ENCODE peak calls at places on chromosome 6, in six cellular contexts. C is adrenal gland, W is neural progenitor cell, I is spleen, Z is fibroblast of lung, F is bronchial epithelial cell. E is an unnamed sample. For H3K36me3, the result is how much of the 10 kb centered on the place peaks cover.

GRCh38 chr6:39876826-39877225 is 57.4 kb downstream of the MOCS1 start:
- DNase-seq in C (no peak), W (no peak), I (no peak), Z (no peak), F (no peak), E (no peak)

GRCh38 chr6:163814494-163815364 is 400.2 kb downstream of the QKI start:
- DNase-seq in C (no peak), W (no peak), I (no peak), Z (peak), F (no peak), E (no peak)

GRCh38 chr6:70680396-70680795 is 12.7 kb downstream of the SMAP1 start:
- DNase-seq in C (no peak), W (no peak), I (no peak), Z (no peak), F (peak), E (no peak)

GRCh38 chr6:21811484-21811883 is 217.9 kb downstream of the SOX4 start:
- DNase-seq in C (no peak), W (no peak), I (no peak), Z (no peak), F (no peak), E (no peak)

GRCh38 chr6:153312633-153313032 is 181.6 kb upstream of the RGS17 start:
- DNase-seq in C (peak), W (peak), I (no peak), Z (peak), F (peak), E (no peak)

GRCh38 chr6:25405442-25405841 is 126.3 kb downstream of the CARMIL1 start:
- DNase-seq in C (no peak), W (no peak), I (no peak), Z (no peak), F (no peak), E (no peak)

GRCh38 chr6:143553337-143553736 is 41.8 kb upstream of the FUCA2 start:
- DNase-seq in C (no peak), W (no peak), I (no peak), Z (no peak), F (no peak), E (no peak)

GRCh38 chr6:105733556-105734162 is 330.8 kb upstream of the PREP start:
- DNase-seq in C (no peak), W (peak), I (no peak), Z (peak), F (peak), E (no peak)

GRCh38 chr6:20191951-20192350 is 20.3 kb downstream of the MBOAT1 start:
- DNase-seq in C (no peak), W (no peak), I (no peak), Z (no peak), F (no peak), E (no peak)

GRCh38 chr6:36961441-36962430 is 7.2 kb downstream of the PI16 start:
- DNase-seq in C (no peak), W (no peak), I (peak), Z (no peak), F (no peak), E (no peak)

GRCh38 chr6:36957773-36958271 is 3.3 kb downstream of the PI16 start:
- DNase-seq in C (peak), W (no peak), I (peak), Z (no peak), F (no peak), E (no peak)

GRCh38 chr6:36956111-36956820 is 1.7 kb downstream of the PI16 start:
- DNase-seq in C (peak), W (no peak), I (peak), Z (no peak), F (peak), E (no peak)

GRCh38 chr6:36959555-36960250 is 5.2 kb downstream of the PI16 start:
- DNase-seq in C (no peak), W (no peak), I (peak), Z (no peak), F (no peak), E (no peak)

DNA sequence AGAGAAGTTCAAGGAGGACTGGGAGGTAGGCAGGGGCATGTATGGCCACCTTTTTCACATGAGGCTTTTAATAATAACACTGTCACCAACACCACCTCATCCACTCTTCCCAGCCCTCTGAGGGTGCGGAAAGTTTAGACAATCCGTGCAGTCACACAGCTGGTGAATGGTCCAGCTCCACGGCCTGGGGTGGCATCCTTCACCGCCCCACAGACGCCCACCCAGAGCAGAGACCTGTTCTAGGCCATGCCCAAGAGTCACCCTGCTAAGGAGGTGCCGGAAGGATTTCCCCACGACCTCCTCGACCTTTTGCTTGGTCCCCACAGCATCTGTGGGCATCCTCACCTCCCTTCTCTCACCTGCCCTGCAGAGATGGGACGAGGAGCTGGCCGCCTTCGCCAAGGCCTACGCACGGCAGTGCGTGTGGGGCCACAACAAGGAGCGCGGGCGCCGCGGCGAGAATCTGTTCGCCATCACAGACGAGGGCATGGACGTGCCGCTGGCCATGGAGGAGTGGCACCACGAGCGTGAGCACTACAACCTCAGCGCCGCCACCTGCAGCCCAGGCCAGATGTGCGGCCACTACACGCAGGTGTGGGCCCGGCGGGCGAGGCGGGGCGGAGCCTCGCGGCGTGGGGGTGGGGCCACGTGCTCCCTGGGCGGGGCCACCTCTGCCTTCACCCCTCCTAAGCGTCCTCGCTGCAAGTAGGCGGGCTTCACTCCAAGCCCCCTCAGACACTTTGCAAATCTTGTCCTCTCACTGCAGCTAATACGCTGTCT is 4.4 kb downstream of the PI16 start:
- DNase-seq in C (peak), W (no peak), I (peak), Z (no peak), F (no peak), E (no peak)
- TF ChIP-seq CTCF in C (no peak), W (no peak), I (no peak), Z (no peak), F (no peak), E (no peak)

DNA sequence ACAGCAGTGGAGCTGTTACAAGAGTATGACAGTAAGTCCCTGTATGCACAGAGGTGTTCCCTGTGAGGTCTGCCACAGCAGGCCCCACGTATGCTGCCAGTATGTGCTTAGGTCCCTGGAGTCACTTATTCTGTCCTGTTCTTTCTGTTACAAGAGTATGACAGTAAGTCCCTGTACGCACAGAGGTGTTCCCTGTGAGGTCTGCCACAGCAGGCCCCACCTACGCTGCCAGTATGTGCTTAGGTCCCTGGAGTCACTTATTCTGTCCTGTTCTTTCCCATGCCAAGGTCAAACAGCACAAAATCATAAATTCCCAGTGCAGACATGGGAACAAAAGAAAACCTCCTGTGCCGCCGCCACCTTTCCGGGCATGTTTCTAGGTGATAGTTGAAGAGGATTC is 192.2 kb downstream of the SASH1 start:
- DNase-seq in C (peak), W (no peak), I (no peak), Z (no peak), F (no peak), E (no peak)
- H3K36me3 ChIP-seq in C (under half), W (under half), I (half or more), Z (under half), F (under half), E (under half)

DNA sequence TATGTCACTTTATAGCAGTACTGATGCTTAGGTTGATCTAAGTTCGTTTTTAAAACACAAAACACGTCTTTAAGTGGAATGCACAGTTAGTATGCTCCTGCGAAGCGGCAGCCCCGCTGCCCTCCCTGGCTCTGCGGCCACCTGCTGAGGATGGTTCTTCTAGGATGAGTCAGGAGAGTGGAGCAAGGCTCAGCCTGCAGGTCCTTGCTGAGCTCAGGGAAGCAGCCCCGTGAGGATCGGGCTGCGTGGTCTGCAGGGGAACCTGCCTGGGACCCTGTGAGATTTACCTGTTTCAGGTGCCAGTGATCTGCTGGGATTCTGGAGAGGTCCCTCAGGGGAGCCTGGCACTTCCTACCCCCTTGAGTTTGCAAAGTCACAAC is 57.5 kb downstream of the SYNJ2 start:
- DNase-seq in C (no peak), W (peak), I (no peak), Z (no peak), F (no peak), E (no peak)
- H3K4me3 ChIP-seq in C (no peak), W (no peak), I (no peak), Z (no peak), F (no peak), E (no peak)

GRCh38 chr6:113616875-113617274 is 240.3 kb upstream of the MARCKS start:
- DNase-seq in C (no peak), W (no peak), I (no peak), Z (no peak), F (no peak), E (no peak)
- TF ChIP-seq CTCF in C (no peak), W (no peak), I (no peak), Z (no peak), F (no peak), E (no peak)

DNA sequence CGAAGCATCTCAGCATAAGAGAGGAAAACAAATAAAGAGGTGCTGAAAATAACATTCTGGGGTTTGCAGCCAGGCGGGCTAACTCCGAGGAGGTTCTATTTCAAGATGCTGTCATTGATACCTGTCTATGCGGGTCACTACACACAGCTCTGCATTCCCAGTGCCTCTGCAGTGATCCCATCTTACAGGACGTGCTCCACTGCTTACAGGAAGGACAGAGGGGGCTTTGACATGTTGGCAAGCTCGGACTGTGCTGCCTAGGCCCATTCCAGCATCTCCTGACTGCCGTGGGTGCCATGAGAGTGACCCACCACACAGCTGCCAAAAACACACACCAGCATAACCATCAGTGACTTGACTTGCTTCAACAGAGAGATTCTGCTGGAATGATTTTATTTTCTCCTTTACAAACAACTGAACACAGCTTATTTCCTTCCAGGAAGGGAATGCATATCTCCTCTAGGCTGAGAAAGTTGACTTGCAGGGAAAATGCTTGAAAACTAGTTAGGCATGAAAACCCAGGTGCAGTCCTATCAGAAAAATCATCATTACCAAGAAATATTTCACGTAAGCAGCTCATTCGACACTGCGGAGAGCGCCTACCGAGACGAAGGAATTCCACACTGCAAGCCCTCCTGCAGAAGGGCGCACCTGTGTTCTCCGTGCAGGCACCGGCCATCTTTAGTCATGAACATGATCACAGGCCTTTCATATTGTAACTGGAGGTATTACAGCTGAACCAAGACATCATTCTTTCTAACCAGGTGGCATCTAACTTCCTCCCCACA is 62.5 kb downstream of the RAMACL start:
- DNase-seq in C (no peak), W (no peak), I (no peak), Z (no peak), F (no peak), E (no peak)
- H3K36me3 ChIP-seq in C (under half), W (under half), I (under half), Z (under half), F (under half), E (under half)

GRCh38 chr6:141874930-141875602 is 257.7 kb upstream of the GJE1 start:
- DNase-seq in C (no peak), W (no peak), I (no peak), Z (peak), F (peak), E (no peak)
- H3K4me3 ChIP-seq in C (no peak), W (no peak), I (no peak), Z (no peak), F (no peak), E (no peak)

GRCh38 chr6:116011096-116011401 is 49.6 kb downstream of the FRK start:
- DNase-seq in C (no peak), W (no peak), I (no peak), Z (no peak), F (no peak), E (no peak)
- TF ChIP-seq CTCF in C (no peak), W (no peak), I (no peak), Z (no peak), F (no peak), E (no peak)

GRCh38 chr6:16146527-16146955 is 17.7 kb downstream of the MYLIP start:
- DNase-seq in C (no peak), W (no peak), I (no peak), Z (peak), F (no peak), E (no peak)
- H3K36me3 ChIP-seq in C (half or more), W (under half), I (half or more), Z (under half), F (under half), E (half or more)